ENCODE peak calls at places on chromosome 18, in five cellular contexts. One of them, this sample, is unnamed.

GRCh38 chr18:42953306-42953705 is 162.2 kb downstream of the RIT2 start:
- DNase-seq in left ventricle myocardium inferior: no peak
- DNase-seq in heart left ventricle: no peak
- DNase-seq in CD8-positive, alpha-beta T cell: no peak
- DNase-seq in Calu3: no peak
- DNase-seq in this sample: no peak

GRCh38 chr18:37654034-37654433 is 88.4 kb upstream of the CELF4 start:
- DNase-seq in Calu3: no peak
- DNase-seq in CD8-positive, alpha-beta T cell: no peak
- DNase-seq in heart left ventricle: no peak
- DNase-seq in left ventricle myocardium inferior: no peak
- DNase-seq in this sample: no peak

GRCh38 chr18:44541159-44541558 is 139.5 kb upstream of the SETBP1 start:
- DNase-seq in CD8-positive, alpha-beta T cell: no peak
- DNase-seq in left ventricle myocardium inferior: no peak
- DNase-seq in Calu3: no peak
- DNase-seq in heart left ventricle: no peak
- DNase-seq in this sample: no peak

GRCh38 chr18:49788327-49788908 is 24.9 kb downstream of the ACAA2 start:
- DNase-seq in left ventricle myocardium inferior: no peak
- DNase-seq in CD8-positive, alpha-beta T cell: no peak
- DNase-seq in Calu3: no peak
- DNase-seq in heart left ventricle: no peak
- DNase-seq in this sample: no peak

GRCh38 chr18:71442830-71443229 is 1101.3 kb downstream of the CBLN2 start:
- DNase-seq in Calu3: no peak
- DNase-seq in heart left ventricle: no peak
- DNase-seq in CD8-positive, alpha-beta T cell: no peak
- DNase-seq in left ventricle myocardium inferior: no peak
- DNase-seq in this sample: no peak

GRCh38 chr18:76209597-76209996 is 285.4 kb downstream of the ZNF516 start:
- DNase-seq in CD8-positive, alpha-beta T cell: no peak
- DNase-seq in Calu3: no peak
- DNase-seq in left ventricle myocardium inferior: no peak
- DNase-seq in heart left ventricle: no peak
- DNase-seq in this sample: no peak

GRCh38 chr18:46950064-46950656 is 32.8 kb downstream of the KATNAL2 start:
- DNase-seq in left ventricle myocardium inferior: no peak
- DNase-seq in Calu3: no peak
- DNase-seq in heart left ventricle: no peak
- DNase-seq in CD8-positive, alpha-beta T cell: no peak
- DNase-seq in this sample: no peak

GRCh38 chr18:43080671-43081070 is 34.8 kb downstream of the RIT2 start:
- DNase-seq in left ventricle myocardium inferior: no peak
- DNase-seq in heart left ventricle: no peak
- DNase-seq in CD8-positive, alpha-beta T cell: no peak
- DNase-seq in Calu3: no peak
- DNase-seq in this sample: no peak

GRCh38 chr18:69217271-69217670 is 183.4 kb upstream of the DOK6 start:
- DNase-seq in heart left ventricle: no peak
- DNase-seq in Calu3: no peak
- DNase-seq in left ventricle myocardium inferior: no peak
- DNase-seq in CD8-positive, alpha-beta T cell: no peak
- DNase-seq in this sample: no peak

GRCh38 chr18:59867337-59868104 is 32.3 kb upstream of the PMAIP1 start:
- DNase-seq in heart left ventricle: no peak
- DNase-seq in CD8-positive, alpha-beta T cell: no peak
- DNase-seq in left ventricle myocardium inferior: no peak
- DNase-seq in Calu3: no peak
- DNase-seq in this sample: no peak

GRCh38 chr18:9173770-9174233 is 37.2 kb downstream of the ANKRD12 start:
- DNase-seq in heart left ventricle: no peak
- DNase-seq in Calu3: no peak
- DNase-seq in CD8-positive, alpha-beta T cell: no peak
- DNase-seq in left ventricle myocardium inferior: no peak
- DNase-seq in this sample: no peak

GRCh38 chr18:77366725-77367641 is 117.3 kb downstream of the GALR1 start:
- DNase-seq in heart left ventricle: peak
- DNase-seq in left ventricle myocardium inferior: no peak
- DNase-seq in Calu3: no peak
- DNase-seq in CD8-positive, alpha-beta T cell: no peak
- DNase-seq in this sample: no peak

GRCh38 chr18:51857989-51858388 is 482.0 kb upstream of the DCC start:
- DNase-seq in left ventricle myocardium inferior: no peak
- DNase-seq in heart left ventricle: no peak
- DNase-seq in Calu3: no peak
- DNase-seq in CD8-positive, alpha-beta T cell: no peak
- DNase-seq in this sample: no peak

GRCh38 chr18:78406743-78407455 is 572.7 kb upstream of the SALL3 start:
- DNase-seq in left ventricle myocardium inferior: no peak
- DNase-seq in heart left ventricle: no peak
- DNase-seq in Calu3: no peak
- DNase-seq in CD8-positive, alpha-beta T cell: no peak
- DNase-seq in this sample: no peak

GRCh38 chr18:46034230-46034629 is 37.8 kb downstream of the PSTPIP2 start:
- DNase-seq in heart left ventricle: no peak
- DNase-seq in left ventricle myocardium inferior: no peak
- DNase-seq in CD8-positive, alpha-beta T cell: no peak
- DNase-seq in Calu3: no peak
- DNase-seq in this sample: no peak

GRCh38 chr18:45109271-45109670 is 428.6 kb downstream of the SETBP1 start:
- DNase-seq in left ventricle myocardium inferior: no peak
- DNase-seq in heart left ventricle: no peak
- DNase-seq in Calu3: no peak
- DNase-seq in CD8-positive, alpha-beta T cell: no peak
- DNase-seq in this sample: no peak

GRCh38 chr18:51194604-51195003 is 2.9 kb downstream of the MEX3C start:
- DNase-seq in left ventricle myocardium inferior: no peak
- DNase-seq in CD8-positive, alpha-beta T cell: no peak
- DNase-seq in Calu3: no peak
- DNase-seq in heart left ventricle: no peak
- DNase-seq in this sample: no peak

GRCh38 chr18:41922171-41922570 is 32.9 kb upstream of the PIK3C3 start:
- DNase-seq in Calu3: no peak
- DNase-seq in heart left ventricle: no peak
- DNase-seq in CD8-positive, alpha-beta T cell: no peak
- DNase-seq in left ventricle myocardium inferior: no peak
- DNase-seq in this sample: no peak

GRCh38 chr18:58557013-58557435 is 71.9 kb downstream of the ALPK2 start:
- DNase-seq in CD8-positive, alpha-beta T cell: no peak
- DNase-seq in left ventricle myocardium inferior: peak
- DNase-seq in Calu3: no peak
- DNase-seq in heart left ventricle: peak
- DNase-seq in this sample: no peak

GRCh38 chr18:4605222-4605621 is 150.1 kb upstream of the DLGAP1 start:
- DNase-seq in left ventricle myocardium inferior: no peak
- DNase-seq in CD8-positive, alpha-beta T cell: no peak
- DNase-seq in heart left ventricle: no peak
- DNase-seq in Calu3: no peak
- DNase-seq in this sample: no peak

GRCh38 chr18:69658137-69658536 is 257.4 kb downstream of the DOK6 start:
- DNase-seq in Calu3: no peak
- DNase-seq in heart left ventricle: no peak
- DNase-seq in left ventricle myocardium inferior: no peak
- DNase-seq in CD8-positive, alpha-beta T cell: no peak
- DNase-seq in this sample: no peak

GRCh38 chr18:2982452-2983172 is 30.3 kb downstream of the LPIN2 start:
- DNase-seq in left ventricle myocardium inferior: no peak
- DNase-seq in CD8-positive, alpha-beta T cell: no peak
- DNase-seq in Calu3: no peak
- DNase-seq in heart left ventricle: no peak
- DNase-seq in this sample: no peak

GRCh38 chr18:22840606-22841144 is 92.5 kb upstream of the RBBP8 start:
- DNase-seq in Calu3: no peak
- DNase-seq in heart left ventricle: no peak
- DNase-seq in CD8-positive, alpha-beta T cell: no peak
- DNase-seq in left ventricle myocardium inferior: no peak
- DNase-seq in this sample: no peak

GRCh38 chr18:23943104-23943503 is 71.5 kb upstream of the TTC39C start:
- DNase-seq in left ventricle myocardium inferior: no peak
- DNase-seq in CD8-positive, alpha-beta T cell: no peak
- DNase-seq in Calu3: no peak
- DNase-seq in heart left ventricle: no peak
- DNase-seq in this sample: no peak

GRCh38 chr18:76212958-76213357 is 282.1 kb downstream of the ZNF516 start:
- DNase-seq in heart left ventricle: no peak
- DNase-seq in left ventricle myocardium inferior: no peak
- DNase-seq in CD8-positive, alpha-beta T cell: no peak
- DNase-seq in Calu3: no peak
- DNase-seq in this sample: no peak

GRCh38 chr18:21740474-21740723 is 193 bp upstream of the MIB1 start:
- DNase-seq in CD8-positive, alpha-beta T cell: no peak
- DNase-seq in left ventricle myocardium inferior: peak
- DNase-seq in Calu3: peak
- DNase-seq in heart left ventricle: peak
- DNase-seq in this sample: no peak

GRCh38 chr18:36828630-36829361 is at the start of the genes KIAA1328 and TPGS2:
- DNase-seq in Calu3: peak
- DNase-seq in CD8-positive, alpha-beta T cell: peak
- DNase-seq in heart left ventricle: peak
- DNase-seq in left ventricle myocardium inferior: peak
- DNase-seq in this sample: peak

GRCh38 chr18:26549486-26550435 is 1.4 kb upstream of the KCTD1 start:
- DNase-seq in Calu3: peak
- DNase-seq in CD8-positive, alpha-beta T cell: no peak
- DNase-seq in heart left ventricle: peak
- DNase-seq in left ventricle myocardium inferior: peak
- DNase-seq in this sample: peak

GRCh38 chr18:66432636-66433035 is 171.3 kb downstream of the CDH19 start:
- DNase-seq in CD8-positive, alpha-beta T cell: no peak
- DNase-seq in heart left ventricle: no peak
- DNase-seq in Calu3: no peak
- DNase-seq in left ventricle myocardium inferior: no peak
- DNase-seq in this sample: no peak

GRCh38 chr18:10477121-10477862 is 22.9 kb downstream of the APCDD1 start:
- DNase-seq in left ventricle myocardium inferior: no peak
- DNase-seq in heart left ventricle: no peak
- DNase-seq in CD8-positive, alpha-beta T cell: no peak
- DNase-seq in Calu3: no peak
- DNase-seq in this sample: no peak

GRCh38 chr18:57437433-57437781 is 2.2 kb downstream of the ONECUT2 start:
- DNase-seq in Calu3: no peak
- DNase-seq in CD8-positive, alpha-beta T cell: no peak
- DNase-seq in heart left ventricle: no peak
- DNase-seq in left ventricle myocardium inferior: no peak
- DNase-seq in this sample: no peak

GRCh38 chr18:63262369-63263335 is 56.9 kb downstream of the BCL2 start:
- DNase-seq in CD8-positive, alpha-beta T cell: no peak
- DNase-seq in left ventricle myocardium inferior: no peak
- DNase-seq in Calu3: no peak
- DNase-seq in heart left ventricle: no peak
- DNase-seq in this sample: no peak

GRCh38 chr18:29373000-29373399 is 1196.1 kb upstream of the CDH2 start:
- DNase-seq in heart left ventricle: no peak
- DNase-seq in left ventricle myocardium inferior: no peak
- DNase-seq in CD8-positive, alpha-beta T cell: no peak
- DNase-seq in Calu3: no peak
- DNase-seq in this sample: no peak

GRCh38 chr18:29378739-29379138 is 1201.8 kb upstream of the CDH2 start:
- DNase-seq in heart left ventricle: no peak
- DNase-seq in Calu3: no peak
- DNase-seq in left ventricle myocardium inferior: no peak
- DNase-seq in CD8-positive, alpha-beta T cell: no peak
- DNase-seq in this sample: no peak

DNA sequence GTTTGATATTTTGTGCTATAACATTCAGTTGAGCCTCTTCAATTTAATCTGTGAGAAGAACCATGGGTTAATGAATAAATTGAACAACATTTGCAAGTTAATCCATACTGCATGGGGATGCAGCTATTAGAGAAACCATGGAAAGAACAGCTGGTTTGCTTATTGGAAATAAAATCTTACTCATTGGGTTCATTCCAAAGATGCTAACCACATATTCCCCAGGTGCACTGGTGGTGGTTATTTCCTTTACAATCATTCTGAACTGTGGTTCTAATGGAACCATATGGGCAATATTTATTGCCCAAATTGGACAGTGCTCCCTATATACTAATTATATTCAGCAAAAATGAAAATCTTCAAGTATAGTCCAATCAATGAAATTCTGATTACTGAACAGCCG is 1200.4 kb upstream of the CDH2 start:
- DNase-seq in left ventricle myocardium inferior: no peak
- DNase-seq in CD8-positive, alpha-beta T cell: no peak
- DNase-seq in Calu3: no peak
- DNase-seq in heart left ventricle: no peak
- DNase-seq in this sample: no peak
- TF ChIP-seq CTCF in left ventricle myocardium inferior: no peak
- TF ChIP-seq CTCF in CD8-positive, alpha-beta T cell: no peak
- TF ChIP-seq CTCF in Calu3: no peak
- TF ChIP-seq CTCF in heart left ventricle: no peak
- TF ChIP-seq CTCF in this sample: no peak

GRCh38 chr18:832085-832681 is 20.1 kb upstream of the YES1 start:
- DNase-seq in left ventricle myocardium inferior: peak
- DNase-seq in CD8-positive, alpha-beta T cell: no peak
- DNase-seq in heart left ventricle: peak
- DNase-seq in Calu3: peak
- DNase-seq in this sample: peak
- TF ChIP-seq CTCF in left ventricle myocardium inferior: peak
- TF ChIP-seq CTCF in CD8-positive, alpha-beta T cell: no peak
- TF ChIP-seq CTCF in heart left ventricle: no peak
- TF ChIP-seq CTCF in Calu3: no peak
- TF ChIP-seq CTCF in this sample: no peak

GRCh38 chr18:74459877-74460276 is 2.8 kb upstream of the DIPK1C start:
- DNase-seq in left ventricle myocardium inferior: no peak
- DNase-seq in heart left ventricle: peak
- DNase-seq in Calu3: no peak
- DNase-seq in CD8-positive, alpha-beta T cell: no peak
- DNase-seq in this sample: no peak
- TF ChIP-seq CTCF in left ventricle myocardium inferior: peak
- TF ChIP-seq CTCF in heart left ventricle: no peak
- TF ChIP-seq CTCF in Calu3: no peak
- TF ChIP-seq CTCF in CD8-positive, alpha-beta T cell: no peak
- TF ChIP-seq CTCF in this sample: peak

GRCh38 chr18:961644-962355 is 57.1 kb downstream of the ADCYAP1 start:
- DNase-seq in CD8-positive, alpha-beta T cell: no peak
- DNase-seq in heart left ventricle: no peak
- DNase-seq in left ventricle myocardium inferior: peak
- DNase-seq in Calu3: peak
- DNase-seq in this sample: no peak
- TF ChIP-seq CTCF in CD8-positive, alpha-beta T cell: peak
- TF ChIP-seq CTCF in heart left ventricle: peak
- TF ChIP-seq CTCF in left ventricle myocardium inferior: peak
- TF ChIP-seq CTCF in Calu3: peak
- TF ChIP-seq CTCF in this sample: peak

This sample was measured in type B pancreatic cell.